ENCODE peak calls at places on chromosomes 7 and 10, in five cellular contexts. O, N, I, J and F are unnamed samples.

GRCh38 chr10:110456523-110457091 is 41.1 kb upstream of the DUSP5 start:
- DNase-seq in N (no peak), O (no peak), J (no peak), I (no peak), F (peak)

GRCh38 chr10:100043796-100044195 is 34.0 kb upstream of the DNMBP start:
- DNase-seq in I (no peak), O (peak), J (no peak), N (no peak), F (no peak)

GRCh38 chr10:78963074-78964034 is 105.4 kb upstream of the ZMIZ1 start:
- DNase-seq in O (no peak), N (no peak), J (no peak), I (no peak), F (no peak)

GRCh38 chr7:954330-955238 is at the start of gene ADAP1:
- DNase-seq in J (no peak), I (no peak), O (peak), N (no peak), F (no peak)

GRCh38 chr7:101902680-101903504 is 85.5 kb downstream of the CUX1 start:
- DNase-seq in N (no peak), I (no peak), J (no peak), O (no peak), F (no peak)

GRCh38 chr7:50300336-50300735 is 4.2 kb upstream of the IKZF1 start:
- DNase-seq in I (no peak), O (no peak), J (no peak), N (no peak), F (no peak)

GRCh38 chr10:74056081-74056818 is 58.3 kb downstream of the VCL start:
- DNase-seq in J (no peak), N (peak), O (no peak), I (no peak), F (no peak)

GRCh38 chr10:29725133-29725720 is 90.5 kb upstream of the SVIL start:
- DNase-seq in J (no peak), I (no peak), O (no peak), N (peak), F (no peak)

GRCh38 chr10:131071721-131072120 is 239.8 kb downstream of the TCERG1L start:
- DNase-seq in J (no peak), I (no peak), N (no peak), O (no peak), F (no peak)

GRCh38 chr10:16832351-16833080 is 15.3 kb upstream of the RSU1 start:
- DNase-seq in J (no peak), I (no peak), N (no peak), O (peak), F (peak)

GRCh38 chr7:18459439-18459838 is 36.1 kb upstream of the HDAC9 start:
- DNase-seq in J (no peak), O (peak), N (no peak), I (no peak), F (no peak)

GRCh38 chr7:132854238-132854637 is 227.7 kb downstream of the CHCHD3 start:
- DNase-seq in I (no peak), N (no peak), O (no peak), J (no peak), F (no peak)

GRCh38 chr7:92612501-92612900 is 22.3 kb upstream of the FAM133B start:
- DNase-seq in N (no peak), O (no peak), I (no peak), J (no peak), F (no peak)

GRCh38 chr7:97145068-97145467 is 27.6 kb downstream of the SDHAF3 start:
- DNase-seq in J (no peak), O (peak), I (no peak), N (no peak), F (peak)

GRCh38 chr10:78769526-78769925 is 299.2 kb upstream of the ZMIZ1 start:
- DNase-seq in O (no peak), J (no peak), N (no peak), I (no peak), F (no peak)

GRCh38 chr7:79837915-79838314 is 296.7 kb upstream of the GNAI1 start:
- DNase-seq in J (no peak), N (no peak), I (no peak), O (no peak), F (no peak)

GRCh38 chr7:194257-194995 is 2.1 kb downstream of the FAM20C start:
- DNase-seq in J (no peak), I (no peak), N (no peak), O (no peak), F (peak)

GRCh38 chr7:29234438-29234837 is 39.9 kb downstream of the CHN2 start:
- DNase-seq in I (no peak), N (no peak), J (no peak), O (no peak), F (no peak)
- TF ChIP-seq CTCF in I (no peak), N (no peak), J (no peak), O (no peak), F (no peak)

GRCh38 chr7:5589819-5590595 is 166.4 kb upstream of the TNRC18 start:
- DNase-seq in N (no peak), J (no peak), O (no peak), I (no peak), F (no peak)

GRCh38 chr7:5590596-5591546 is 167.2 kb upstream of the TNRC18 start:
- DNase-seq in I (no peak), J (no peak), N (no peak), O (no peak), F (no peak)

GRCh38 chr7:5594616-5595544 is 171.2 kb upstream of the TNRC18 start:
- DNase-seq in I (no peak), O (peak), J (no peak), N (no peak), F (no peak)

GRCh38 chr7:5595545-5596045 is 172.0 kb upstream of the TNRC18 start:
- DNase-seq in I (no peak), O (peak), J (no peak), N (no peak), F (no peak)

DNA sequence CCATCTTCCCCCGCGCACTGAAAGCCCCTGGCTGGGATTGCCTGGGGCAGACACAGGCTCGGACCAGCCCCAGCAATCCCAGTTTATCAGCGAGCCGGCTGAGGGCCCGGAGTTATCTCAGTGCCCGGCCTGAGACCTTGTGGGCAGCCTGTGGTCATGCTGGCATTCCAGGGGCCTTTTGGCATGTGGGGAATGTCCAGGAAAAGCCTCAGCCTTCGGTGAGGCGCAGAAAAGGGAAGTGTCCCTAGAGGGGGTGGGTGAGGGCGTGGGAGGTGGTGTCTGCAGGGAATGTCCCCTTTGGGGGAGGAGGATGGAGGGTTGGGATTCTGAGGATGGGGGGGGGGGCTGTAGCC is 167.9 kb upstream of the TNRC18 start:
- DNase-seq in O (no peak), N (peak), J (no peak), I (no peak), F (peak)
- TF ChIP-seq CTCF in O (no peak), N (no peak), J (no peak), I (no peak), F (no peak)

DNA sequence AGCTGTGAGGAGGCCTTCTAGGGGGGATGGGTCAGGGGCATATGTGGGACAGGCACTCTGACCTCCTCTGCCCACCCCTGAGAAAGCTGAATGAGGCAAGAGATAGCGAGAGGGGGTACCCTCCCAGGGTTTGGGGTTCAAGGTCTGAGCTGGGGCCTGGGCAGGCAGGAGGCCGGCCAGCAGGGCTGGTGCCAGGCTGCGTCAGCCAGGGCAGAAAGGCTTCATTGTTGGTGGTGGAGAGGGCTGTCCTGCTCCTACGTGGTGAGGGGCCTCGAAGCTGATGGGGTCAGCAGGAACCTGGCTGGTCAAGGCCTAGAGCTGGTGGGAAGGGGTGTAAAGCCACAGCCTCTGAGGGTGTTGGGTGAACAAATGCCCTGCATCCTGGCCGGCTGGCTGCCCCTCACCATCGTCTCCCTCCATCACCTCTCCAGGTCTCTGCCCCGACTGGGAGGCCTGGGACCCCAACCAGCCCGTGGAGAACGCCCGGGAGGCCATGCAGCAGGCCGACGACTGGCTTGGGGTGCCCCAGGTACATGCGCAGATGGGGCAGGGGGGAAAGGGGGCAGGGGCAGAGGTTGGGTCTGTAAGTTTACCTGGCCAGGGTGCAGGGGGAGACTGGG is 6.6 kb downstream of the FLNC start:
- DNase-seq in I (no peak), O (no peak), N (no peak), J (no peak), F (no peak)
- TF ChIP-seq CTCF in I (no peak), O (no peak), N (no peak), J (no peak), F (no peak)

DNA sequence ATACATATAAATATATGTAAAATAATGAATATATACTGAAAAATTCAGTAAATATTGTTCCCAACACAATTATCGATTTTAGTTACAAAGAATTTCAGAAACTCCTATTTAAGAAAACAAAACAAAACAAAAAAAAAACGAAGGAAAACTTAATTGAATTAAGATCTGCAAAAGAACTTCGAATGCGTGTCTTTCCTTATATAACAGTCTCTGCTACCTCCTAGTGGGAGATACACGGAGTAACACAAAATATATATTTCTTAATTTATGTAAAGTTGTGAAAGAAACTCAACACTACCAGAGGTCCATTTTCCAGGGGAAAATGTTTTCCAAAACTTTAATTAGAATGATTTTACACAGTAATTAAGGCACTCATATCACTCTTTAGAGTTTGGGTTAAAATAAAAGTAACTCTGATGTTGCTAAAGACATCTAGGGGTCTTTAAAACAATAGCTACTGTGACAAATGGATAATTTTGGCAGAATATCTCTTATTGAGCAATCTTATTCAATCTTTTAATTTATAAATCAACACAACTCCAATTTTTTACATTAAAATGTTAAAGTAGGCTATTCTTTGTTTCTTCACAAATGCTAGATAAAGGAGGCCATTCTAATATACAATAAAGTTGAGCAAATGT is 41.6 kb downstream of the NEBL start:
- DNase-seq in I (no peak), O (peak), N (no peak), J (no peak), F (no peak)
- TF ChIP-seq CTCF in I (peak), O (peak), N (peak), J (no peak), F (peak)

DNA sequence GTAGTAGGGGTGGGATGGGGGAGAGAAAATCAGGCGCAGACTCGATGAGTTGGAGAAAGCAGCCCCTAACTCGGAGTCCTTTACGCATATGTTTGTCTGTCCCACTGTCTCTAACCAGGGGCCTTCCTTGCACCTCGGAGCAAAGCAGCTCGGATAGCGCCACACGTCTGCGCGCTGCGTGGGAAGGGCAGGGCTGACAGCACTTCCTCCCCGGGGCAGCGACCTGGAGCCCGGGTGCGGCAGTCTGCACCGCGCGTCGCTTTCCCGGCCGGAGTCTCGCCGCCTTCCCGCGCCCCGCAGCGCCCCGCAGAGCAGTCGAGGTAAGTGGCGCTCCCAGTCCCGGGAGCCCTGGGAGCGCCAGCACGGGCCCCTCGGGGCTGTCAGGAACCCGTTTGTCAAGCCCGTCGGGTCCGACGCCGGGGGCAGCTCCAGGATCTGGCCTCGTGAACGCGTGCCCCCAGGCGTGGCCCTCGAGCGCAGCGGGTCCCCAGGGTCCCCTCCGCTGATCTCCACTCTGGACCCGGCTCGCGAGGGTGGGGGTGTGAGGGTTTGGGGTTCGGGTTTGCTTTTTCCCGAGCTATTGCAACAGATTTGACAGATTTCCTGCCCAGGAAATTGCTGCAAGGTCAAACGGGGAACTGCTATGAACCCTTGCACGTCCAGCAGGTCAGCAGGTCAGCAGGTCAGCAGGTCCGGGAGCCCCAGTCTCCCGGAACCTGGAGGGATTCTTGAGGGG is 561 bp downstream of the APBB1IP start:
- DNase-seq in N (no peak), J (no peak), I (no peak), O (no peak), F (no peak)
- TF ChIP-seq CTCF in N (no peak), J (no peak), I (no peak), O (no peak), F (no peak)

GRCh38 chr10:115953983-115954382 is 319.0 kb downstream of the GFRA1 start:
- DNase-seq in N (no peak), O (no peak), I (no peak), J (no peak), F (no peak)
- TF ChIP-seq CTCF in N (no peak), O (no peak), I (no peak), J (no peak), F (no peak)

GRCh38 chr7:6273380-6273837 is 985 bp upstream of the CYTH3 start:
- DNase-seq in I (no peak), J (no peak), O (no peak), N (peak), F (no peak)

GRCh38 chr7:6269527-6269926 is 2.9 kb downstream of the CYTH3 start:
- DNase-seq in O (no peak), I (no peak), N (no peak), J (no peak), F (no peak)

GRCh38 chr7:6272481-6273323 is at the start of gene CYTH3:
- DNase-seq in I (peak), N (peak), J (peak), O (peak), F (no peak)

GRCh38 chr7:6271694-6272371 is 591 bp downstream of the CYTH3 start:
- DNase-seq in N (peak), O (peak), J (no peak), I (no peak), F (no peak)

DNA sequence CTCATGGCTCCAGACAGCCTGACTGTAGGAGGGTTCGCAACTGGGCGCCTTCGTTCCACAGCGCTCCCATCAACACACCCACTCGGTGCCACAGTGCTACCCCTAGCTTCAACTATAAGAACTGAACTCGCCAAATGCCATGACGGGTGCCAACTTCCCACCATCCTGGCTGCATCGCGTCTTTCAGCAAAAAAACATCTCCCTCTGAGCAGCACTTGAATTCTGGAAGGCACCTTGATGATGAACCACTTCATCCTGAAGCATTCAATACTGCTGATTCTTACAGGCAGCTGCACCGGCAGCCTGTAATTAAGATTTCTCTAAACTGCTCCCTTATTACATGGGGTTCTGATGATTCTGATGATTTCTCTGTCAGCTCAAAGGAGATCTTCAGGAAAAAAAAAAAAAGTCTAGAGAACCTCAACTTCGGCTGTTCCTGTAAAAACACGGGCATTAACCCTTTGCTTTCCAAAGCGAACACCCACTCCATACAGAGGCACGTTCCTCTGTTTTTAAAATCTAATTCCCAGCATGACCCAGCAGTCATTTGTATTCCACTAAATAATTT is 1.2 kb downstream of the CYTH3 start:
- DNase-seq in J (no peak), O (peak), I (no peak), N (peak), F (no peak)
- TF ChIP-seq CTCF in J (no peak), O (peak), I (no peak), N (peak), F (peak)

GRCh38 chr7:43490016-43490415 is 92.9 kb upstream of the STK17A start:
- DNase-seq in N (no peak), O (no peak), I (no peak), J (no peak), F (no peak)
- TF ChIP-seq CTCF in N (no peak), O (no peak), I (no peak), J (no peak), F (no peak)

GRCh38 chr7:30020535-30020934 is 6.0 kb downstream of the FKBP14 start:
- DNase-seq in O (no peak), I (no peak), N (no peak), J (no peak), F (no peak)

GRCh38 chr7:30019960-30020359 is 6.5 kb downstream of the FKBP14 start:
- DNase-seq in N (no peak), J (no peak), I (no peak), O (no peak), F (no peak)

GRCh38 chr7:30022991-30023390 is 3.5 kb downstream of the FKBP14 start:
- DNase-seq in I (no peak), O (no peak), J (no peak), N (no peak), F (no peak)

GRCh38 chr7:30023524-30023923 is 3.0 kb downstream of the FKBP14 start:
- DNase-seq in N (no peak), J (no peak), O (no peak), I (no peak), F (no peak)

DNA sequence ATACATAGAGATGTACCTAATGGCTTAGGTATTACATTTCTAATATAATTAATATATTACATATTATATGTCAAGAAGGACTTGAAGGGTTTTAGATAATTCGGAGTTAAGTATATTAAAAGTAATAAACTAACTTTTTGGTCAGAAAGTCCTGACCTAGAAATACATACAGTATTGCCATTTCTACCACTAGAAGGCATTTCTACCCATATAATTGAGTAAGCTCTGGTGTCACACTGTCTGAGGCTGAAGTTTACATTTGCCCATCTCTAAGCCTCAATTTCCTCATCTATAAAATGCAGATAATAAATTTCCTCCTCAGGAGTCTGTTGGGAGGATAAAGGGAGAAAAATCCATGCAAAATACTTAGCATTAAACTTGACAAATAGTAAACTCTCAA is 7.1 kb downstream of the FKBP14 start:
- DNase-seq in I (no peak), N (no peak), J (no peak), O (no peak), F (no peak)
- TF ChIP-seq CTCF in I (no peak), N (no peak), J (no peak), O (no peak), F (no peak)

GRCh38 chr10:1712944-1713671 is 24.2 kb downstream of the ADARB2 start:
- DNase-seq in N (no peak), J (no peak), O (no peak), I (no peak), F (no peak)

GRCh38 chr10:1716839-1717238 is 20.5 kb downstream of the ADARB2 start:
- DNase-seq in O (no peak), N (no peak), J (no peak), I (no peak), F (no peak)

GRCh38 chr10:1712314-1712713 is 25.0 kb downstream of the ADARB2 start:
- DNase-seq in J (no peak), O (no peak), N (no peak), I (no peak), F (no peak)

DNA sequence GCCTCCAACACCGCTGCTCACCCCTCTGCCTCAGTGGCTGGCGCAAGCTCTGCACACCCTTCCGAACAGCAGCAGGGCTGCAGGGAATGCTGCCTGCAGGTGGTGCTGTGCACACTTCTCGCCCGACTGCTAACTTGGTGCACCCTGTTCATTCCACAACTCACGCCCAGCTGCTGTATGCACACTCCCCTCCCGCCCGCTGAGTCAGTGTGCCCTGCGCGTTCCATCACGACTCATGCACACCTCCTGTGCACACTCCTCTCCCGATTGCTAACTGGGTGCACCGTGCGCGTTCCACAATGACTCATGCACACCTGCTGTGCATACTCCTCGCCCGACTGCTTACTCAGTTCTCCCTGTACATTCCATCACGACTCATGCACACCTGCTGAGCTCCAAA is 21.5 kb downstream of the ADARB2 start:
- DNase-seq in O (peak), N (no peak), I (no peak), J (no peak), F (no peak)
- TF ChIP-seq CTCF in O (peak), N (no peak), I (peak), J (no peak), F (no peak)